ENCODE peak calls at places on chromosomes 2 and 18, in ten cellular contexts. O, K, A, N, C, U, X, Q, L and D are unnamed samples.

GRCh38 chr2:96527052-96527964 is 9.2 kb upstream of the ARID5A start:
- DNase-seq in O (no peak), K (no peak), A (no peak), N (peak; percentile 76), C (peak; percentile 75), U (no peak), X (no peak), Q (no peak), L (no peak), D (peak; percentile 87)

GRCh38 chr2:231674587-231675334 is 33.6 kb upstream of the PTMA start:
- DNase-seq in O (no peak), K (peak; percentile 67), A (no peak), N (peak; percentile 90), C (peak; percentile 83), U (peak; percentile 67), X (peak; percentile 70), Q (no peak), L (peak; percentile 34), D (peak; percentile 69)

GRCh38 chr2:86671304-86671981 is 47.8 kb upstream of the RNF103 start:
- DNase-seq in O (no peak), K (peak; percentile 18), A (no peak), N (no peak), C (no peak), U (no peak), X (no peak), Q (peak; percentile 68), L (peak; percentile 30), D (no peak)

GRCh38 chr2:240166761-240167587 is 26.5 kb upstream of the OTOS start:
- DNase-seq in O (no peak), K (no peak), A (no peak), N (no peak), C (no peak), U (no peak), X (no peak), Q (peak; percentile 17), L (no peak), D (no peak)

GRCh38 chr18:58279504-58280158 is 235.6 kb downstream of the NEDD4L start:
- DNase-seq in O (no peak), K (no peak), A (no peak), N (no peak), C (no peak), U (peak; percentile 53), X (no peak), Q (no peak), L (no peak), D (no peak)

GRCh38 chr18:54453996-54454395 is 96.3 kb downstream of the C18orf54 start:
- DNase-seq in O (no peak), K (no peak), A (no peak), N (no peak), C (no peak), U (no peak), X (no peak), Q (no peak), L (peak; percentile 10), D (no peak)

GRCh38 chr2:138239902-138240595 is 261.5 kb upstream of the SPOPL start:
- DNase-seq in O (no peak), K (no peak), A (no peak), N (no peak), C (no peak), U (no peak), X (no peak), Q (no peak), L (peak; percentile 80), D (no peak)

GRCh38 chr18:33557706-33558105 is 20.3 kb upstream of the ASXL3 start:
- DNase-seq in O (no peak), K (no peak), A (no peak), N (no peak), C (no peak), U (no peak), X (no peak), Q (no peak), L (no peak), D (no peak)

GRCh38 chr2:120710256-120710655 is 25.4 kb upstream of the GLI2 start:
- DNase-seq in O (no peak), K (no peak), A (peak; percentile 24), N (no peak), C (peak; percentile 17), U (no peak), X (no peak), Q (no peak), L (peak; percentile 74), D (no peak)

DNA sequence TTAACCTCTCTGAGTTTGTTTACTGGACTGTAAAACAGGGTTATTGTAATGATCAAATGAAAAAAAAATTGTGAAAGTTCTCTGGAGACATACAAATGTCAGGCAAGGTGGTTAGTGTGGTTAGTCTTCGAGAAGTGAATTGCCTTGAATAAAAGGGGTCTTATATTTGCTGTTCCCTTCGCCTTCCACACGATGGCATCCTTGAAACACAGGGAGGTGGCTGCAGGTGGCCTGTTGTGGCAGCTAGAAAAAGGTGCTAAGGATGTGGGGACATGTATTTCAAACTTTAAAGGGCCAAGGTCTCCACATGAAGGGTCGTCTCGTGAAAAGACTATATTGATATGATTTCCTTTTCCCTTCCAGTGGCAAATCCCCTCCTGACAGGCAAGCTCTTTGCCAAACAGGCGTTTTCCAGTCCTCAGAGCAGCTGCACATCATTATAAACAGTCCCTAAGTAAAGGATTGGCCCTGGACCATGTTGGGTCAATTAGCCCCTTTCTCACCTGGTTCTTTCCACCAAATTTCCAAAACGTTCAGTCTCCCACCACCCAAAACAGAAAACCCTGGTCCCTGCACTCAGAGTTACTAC is 68.5 kb downstream of the COPS8 start:
- DNase-seq in O (no peak), K (peak; percentile 68), A (no peak), N (peak; percentile 66), C (no peak), U (no peak), X (peak; percentile 75), Q (no peak), L (peak; percentile 82), D (peak; percentile 69)
- TF ChIP-seq CTCF in O (peak; percentile 93), K (peak; percentile 34), A (peak; percentile 88), N (peak; percentile 79), C (peak; percentile 65), U (peak; percentile 50), X (peak; percentile 74), Q (peak; percentile 57), L (peak; percentile 87), D (peak; percentile 84)

DNA sequence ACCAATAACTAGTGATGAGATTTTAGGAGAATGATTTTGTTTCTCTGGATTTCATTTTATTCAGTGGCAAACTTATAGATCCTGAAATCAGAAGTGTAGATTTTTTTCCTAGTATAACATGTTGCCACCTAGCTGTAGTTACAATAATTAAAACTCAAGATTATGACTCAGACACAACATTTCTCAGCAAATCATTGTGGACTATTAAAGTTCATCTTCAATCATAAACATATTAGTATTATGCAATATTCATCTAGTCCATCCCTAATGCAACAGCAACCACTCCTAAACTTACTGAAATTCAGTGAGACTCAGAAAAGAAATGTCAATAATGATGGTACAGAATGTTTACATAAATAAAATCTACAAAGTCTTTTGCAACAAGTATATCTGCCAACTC is 51.3 kb downstream of the USP34 start:
- DNase-seq in O (no peak), K (peak; percentile 32), A (no peak), N (no peak), C (no peak), U (no peak), X (no peak), Q (no peak), L (no peak), D (no peak)
- TF ChIP-seq CTCF in O (no peak), K (no peak), A (no peak), N (no peak), C (no peak), U (no peak), X (no peak), Q (no peak), L (peak; percentile 8), D (no peak)

DNA sequence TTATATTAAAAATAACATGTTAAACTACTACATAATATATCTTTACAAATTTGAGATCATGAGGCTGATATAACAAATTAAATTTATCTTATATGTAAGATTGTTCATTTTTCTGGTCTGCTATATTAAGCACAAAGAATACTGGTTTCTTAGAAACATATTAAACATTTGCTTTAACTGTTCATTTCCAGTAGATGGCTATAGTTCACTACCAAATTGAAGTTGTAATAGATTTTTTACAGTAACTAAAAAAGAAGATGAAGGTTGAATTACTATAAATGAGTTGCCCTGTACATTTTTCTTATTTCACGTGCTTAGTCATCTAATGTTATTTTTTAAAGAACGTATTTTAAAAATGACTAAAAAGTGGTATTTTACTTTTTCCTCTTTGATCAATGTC is 57.0 kb downstream of the ZNF407 start:
- DNase-seq in O (no peak), K (peak; percentile 24), A (no peak), N (no peak), C (no peak), U (no peak), X (peak; percentile 1), Q (no peak), L (peak; percentile 52), D (no peak)
- TF ChIP-seq CTCF in O (peak; percentile 52), K (peak; percentile 32), A (peak; percentile 16), N (peak; percentile 17), C (no peak), U (no peak), X (peak; percentile 30), Q (peak; percentile 20), L (peak; percentile 28), D (no peak)

GRCh38 chr18:27430595-27430994 is 245.5 kb upstream of the CHST9 start:
- DNase-seq in O (no peak), K (no peak), A (no peak), N (no peak), C (no peak), U (no peak), X (no peak), Q (no peak), L (no peak), D (no peak)

GRCh38 chr18:27428716-27429475 is 243.8 kb upstream of the CHST9 start:
- DNase-seq in O (no peak), K (no peak), A (no peak), N (no peak), C (no peak), U (no peak), X (no peak), Q (no peak), L (no peak), D (no peak)

GRCh38 chr18:27423581-27423980 is 238.5 kb upstream of the CHST9 start:
- DNase-seq in O (no peak), K (no peak), A (no peak), N (no peak), C (no peak), U (no peak), X (no peak), Q (no peak), L (no peak), D (no peak)

DNA sequence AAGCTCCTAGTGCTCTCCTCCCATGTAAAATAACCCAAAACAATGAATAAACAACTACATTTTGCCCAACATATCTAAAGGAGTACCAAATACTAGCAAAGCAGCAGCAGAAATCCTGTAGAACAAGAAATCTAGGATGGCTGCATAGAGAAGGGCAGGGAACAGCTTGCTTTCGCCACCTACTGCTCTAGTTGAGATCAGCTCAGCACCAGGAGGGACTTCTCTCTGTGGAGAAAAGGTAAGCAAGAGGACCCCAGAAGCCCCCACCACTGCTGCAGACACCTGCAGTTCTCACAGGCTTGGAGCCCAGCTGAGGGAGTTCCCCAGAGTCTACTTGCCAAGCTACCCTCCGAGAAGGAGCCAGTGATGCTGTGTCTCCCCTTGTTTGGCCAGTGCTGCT is 243.0 kb upstream of the CHST9 start:
- DNase-seq in O (no peak), K (no peak), A (no peak), N (no peak), C (no peak), U (no peak), X (no peak), Q (no peak), L (no peak), D (no peak)
- TF ChIP-seq CTCF in O (no peak), K (no peak), A (no peak), N (no peak), C (no peak), U (no peak), X (no peak), Q (no peak), L (no peak), D (no peak)